ENCODE peak calls at places on chromosome 9, in five cellular contexts. J is IMR-90, E is Caco-2, I is brain microvascular endothelial cell, B is sigmoid colon. T is an unnamed sample.

GRCh38 chr9:86324308-86324707 is 29.9 kb downstream of the TUT7 start:
- DNase-seq in J (peak; percentile 75), E (no peak), I (no peak), B (no peak), T (no peak)

GRCh38 chr9:36284226-36284625 is 26.0 kb upstream of the GNE start:
- DNase-seq in J (no peak), E (no peak), I (no peak), B (no peak), T (no peak)

GRCh38 chr9:107711528-107711927 is 222.0 kb upstream of the KLF4 start:
- DNase-seq in J (peak; percentile 89), E (no peak), I (peak; percentile 54), B (no peak), T (no peak)

GRCh38 chr9:121288557-121288873 is 20.6 kb downstream of the GSN start:
- DNase-seq in J (no peak), E (no peak), I (no peak), B (no peak), T (no peak)

GRCh38 chr9:131418143-131419028 is 24.5 kb downstream of the PRRC2B start:
- DNase-seq in J (peak; percentile 41), E (no peak), I (no peak), B (no peak), T (peak; percentile 60)

GRCh38 chr9:35605336-35606137 is 475 bp downstream of the TESK1 start:
- DNase-seq in J (no peak), E (no peak), I (no peak), B (peak; percentile 75), T (peak; percentile 90)

GRCh38 chr9:89523948-89524347 is 26.0 kb upstream of the SEMA4D start:
- DNase-seq in J (no peak), E (no peak), I (no peak), B (no peak), T (no peak)

GRCh38 chr9:87569008-87569908 is 71.6 kb downstream of the DAPK1 start:
- DNase-seq in J (no peak), E (peak; percentile 63), I (peak; percentile 15), B (no peak), T (no peak)

GRCh38 chr9:74526215-74526614 is 29.1 kb downstream of the RORB start:
- DNase-seq in J (no peak), E (no peak), I (no peak), B (no peak), T (no peak)

GRCh38 chr9:6632516-6633328 is 12.8 kb downstream of the GLDC start:
- DNase-seq in J (no peak), E (peak; percentile 62), I (no peak), B (no peak), T (no peak)

GRCh38 chr9:69035438-69036316 is at the start of gene FXN:
- DNase-seq in J (peak; percentile 75), E (peak; percentile 50), I (peak; percentile 66), B (peak; percentile 90), T (no peak)

GRCh38 chr9:120932086-120932818 is 5.7 kb upstream of the TRAF1 start:
- DNase-seq in J (no peak), E (no peak), I (no peak), B (no peak), T (no peak)

GRCh38 chr9:133489253-133490190 is 10.6 kb upstream of the SLC2A6 start:
- DNase-seq in J (peak; percentile 38), E (no peak), I (no peak), B (no peak), T (peak; percentile 75)

GRCh38 chr9:26955222-26955903 is 849 bp upstream of the IFT74 start:
- DNase-seq in J (no peak), E (no peak), I (no peak), B (no peak), T (no peak)

GRCh38 chr9:114228034-114228808 is 72.9 kb downstream of the COL27A1 start:
- DNase-seq in J (no peak), E (no peak), I (no peak), B (no peak), T (no peak)

GRCh38 chr9:136057236-136058151 is 37.6 kb downstream of the NACC2 start:
- DNase-seq in J (no peak), E (peak; percentile 22), I (no peak), B (peak; percentile 53), T (no peak)

GRCh38 chr9:35579130-35579529 is 25.9 kb upstream of the TESK1 start:
- DNase-seq in J (peak; percentile 19), E (no peak), I (no peak), B (no peak), T (no peak)

GRCh38 chr9:133191989-133192388 is 17.1 kb downstream of the OBP2B start:
- DNase-seq in J (no peak), E (no peak), I (no peak), B (no peak), T (no peak)

GRCh38 chr9:107394264-107394663 is 95.3 kb downstream of the KLF4 start:
- DNase-seq in J (no peak), E (no peak), I (no peak), B (peak; percentile 73), T (no peak)

GRCh38 chr9:71552480-71552879 is 215.8 kb downstream of the CEMIP2 start:
- DNase-seq in J (no peak), E (peak; percentile 22), I (no peak), B (no peak), T (no peak)

GRCh38 chr9:2933165-2934095 is 89.5 kb upstream of the PUM3 start:
- DNase-seq in J (no peak), E (no peak), I (no peak), B (no peak), T (peak; percentile 81)

GRCh38 chr9:137743695-137744094 is 124.9 kb downstream of the EHMT1 start:
- DNase-seq in J (no peak), E (no peak), I (no peak), B (no peak), T (peak; percentile 84)

GRCh38 chr9:297104-297794 is 82.6 kb downstream of the DOCK8 start:
- DNase-seq in J (no peak), E (no peak), I (no peak), B (no peak), T (no peak)

GRCh38 chr9:9142001-9142400 is 1342.4 kb upstream of the DMAC1 start:
- DNase-seq in J (no peak), E (no peak), I (no peak), B (no peak), T (no peak)

GRCh38 chr9:70421272-70422180 is 7.1 kb upstream of the KLF9 start:
- DNase-seq in J (peak; percentile 54), E (no peak), I (no peak), B (peak; percentile 83), T (no peak)

GRCh38 chr9:6106576-6107339 is 91.3 kb upstream of the RANBP6 start:
- DNase-seq in J (peak; percentile 12), E (no peak), I (peak; percentile 12), B (no peak), T (no peak)

GRCh38 chr9:19221326-19221725 is 9.2 kb upstream of the DENND4C start:
- DNase-seq in J (no peak), E (no peak), I (no peak), B (no peak), T (no peak)

DNA sequence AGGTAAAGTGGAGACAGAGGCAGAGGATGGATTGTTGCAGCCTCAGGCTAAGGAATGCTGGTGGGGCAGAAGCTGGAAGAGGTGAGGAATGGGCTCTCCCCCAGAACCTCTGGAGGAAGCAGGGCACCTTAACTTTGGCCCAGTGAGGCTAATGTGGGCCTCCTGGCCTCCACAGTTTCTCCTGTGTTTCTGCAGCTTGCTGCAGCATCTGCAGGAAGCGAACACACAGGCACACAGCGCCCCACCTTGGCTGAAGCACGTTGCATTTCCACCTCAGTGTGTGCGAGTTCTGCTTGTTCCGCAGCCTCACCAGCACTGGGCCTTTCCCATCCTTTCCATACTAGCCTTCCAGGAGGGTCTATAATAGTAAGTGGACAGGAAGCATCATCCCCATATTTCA is 27.2 kb upstream of the ASS1 start:
- DNase-seq in J (no peak), E (no peak), I (no peak), B (no peak), T (peak; percentile 56)
- TF ChIP-seq CTCF in J (no peak), E (peak; percentile 5), I (peak; percentile 28), B (no peak), T (peak; percentile 32)

DNA sequence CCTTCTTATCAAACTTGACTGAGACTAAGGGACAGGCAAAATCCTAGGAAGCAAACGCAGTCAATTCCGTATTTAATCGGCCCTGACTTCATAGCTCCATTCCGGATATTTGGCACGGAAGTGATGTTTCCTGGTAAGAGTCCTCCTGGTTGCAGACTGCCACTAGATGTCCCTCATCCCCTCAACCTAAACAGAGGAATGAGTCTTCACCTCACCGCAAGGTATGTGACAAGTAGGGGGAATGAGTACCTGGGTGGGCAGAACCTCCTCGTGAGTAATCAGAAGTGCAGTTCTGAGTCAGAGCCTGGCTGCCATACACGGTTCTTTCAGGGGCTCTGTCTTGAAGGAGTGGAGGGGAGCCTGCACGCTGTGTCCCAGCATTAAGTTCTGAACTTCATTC is 173.6 kb downstream of the MUSK start:
- DNase-seq in J (no peak), E (no peak), I (no peak), B (no peak), T (no peak)
- TF ChIP-seq CTCF in J (no peak), E (peak; percentile 45), I (peak; percentile 31), B (no peak), T (peak; percentile 35)

GRCh38 chr9:10479172-10479571 is 133.6 kb downstream of the PTPRD start:
- DNase-seq in J (no peak), E (no peak), I (peak; percentile 16), B (no peak), T (no peak)
- TF ChIP-seq CTCF in J (no peak), E (peak; percentile 4), I (peak; percentile 40), B (no peak), T (peak; percentile 62)

GRCh38 chr9:129335456-129336129 is 157.5 kb upstream of the IER5L start:
- DNase-seq in J (no peak), E (no peak), I (no peak), B (peak; percentile 81), T (no peak)

GRCh38 chr9:129332581-129332980 is 154.5 kb upstream of the IER5L start:
- DNase-seq in J (no peak), E (no peak), I (no peak), B (no peak), T (no peak)

GRCh38 chr9:129334744-129335080 is 156.7 kb upstream of the IER5L start:
- DNase-seq in J (no peak), E (no peak), I (no peak), B (no peak), T (no peak)

GRCh38 chr9:129333613-129333960 is 155.5 kb upstream of the IER5L start:
- DNase-seq in J (no peak), E (peak; percentile 71), I (no peak), B (no peak), T (no peak)

DNA sequence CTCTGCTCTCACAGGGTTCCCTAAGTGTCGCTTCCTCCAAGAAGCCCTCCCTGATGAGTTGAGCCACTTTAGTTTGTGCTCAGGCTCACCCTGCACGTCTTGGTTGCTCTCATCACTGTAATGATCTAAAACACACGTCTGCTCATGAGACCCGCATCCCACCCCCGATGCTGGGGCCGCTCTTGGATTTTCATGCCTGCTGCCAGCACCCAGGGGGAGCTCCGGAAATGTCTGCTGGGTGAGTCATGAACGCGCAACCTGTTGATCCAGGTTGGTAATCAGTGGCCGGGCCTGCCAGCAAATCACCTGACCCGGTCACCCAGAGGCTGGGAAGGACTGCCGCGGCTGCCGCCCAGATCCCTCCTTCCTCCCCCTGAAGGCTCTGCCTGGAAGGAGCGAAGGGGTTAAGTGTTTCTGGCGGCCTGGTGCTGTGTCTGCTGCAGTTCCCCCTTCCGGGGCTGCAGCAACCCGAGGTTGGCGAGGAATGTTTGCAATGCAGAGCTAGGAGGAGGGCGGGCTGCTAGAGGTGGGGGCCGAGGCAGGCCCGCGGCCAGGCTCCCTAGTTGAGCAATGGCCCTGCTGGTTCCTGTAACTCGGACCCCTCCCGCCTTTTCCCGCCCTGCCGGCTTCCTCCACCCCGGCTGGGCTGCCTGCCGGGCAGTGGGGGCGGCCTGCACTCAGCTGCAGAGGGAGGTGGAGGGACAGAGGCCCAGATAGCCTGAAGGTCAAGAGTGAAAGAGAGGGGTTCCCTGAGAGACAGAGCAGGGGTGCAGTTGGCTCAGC is 156.1 kb upstream of the IER5L start:
- DNase-seq in J (peak; percentile 92), E (peak; percentile 99), I (peak; percentile 90), B (peak; percentile 96), T (peak; percentile 97)
- TF ChIP-seq CTCF in J (peak; percentile 9), E (peak; percentile 31), I (no peak), B (no peak), T (peak; percentile 41)